ENCODE peak calls at places on chromosomes 4 and X, in seven cellular contexts. One of them, this sample, is unnamed.
A peak's percentile ranks its signal among the peaks of the same experiment; 100 is the strongest.

GRCh38 chr4:7279902-7280301 is 87.6 kb downstream of the SORCS2 start:
- DNase-seq in mesendoderm: peak; percentile 25
- DNase-seq in H9: no peak
- DNase-seq in neuronal stem cell: no peak
- DNase-seq in IMR-90: no peak
- DNase-seq in mesenchymal stem cell: no peak
- DNase-seq in H1: no peak
- DNase-seq in this sample: no peak

GRCh38 chr4:153954654-153955053 is 165.8 kb upstream of the SFRP2 start:
- DNase-seq in mesendoderm: no peak
- DNase-seq in H9: no peak
- DNase-seq in neuronal stem cell: no peak
- DNase-seq in IMR-90: no peak
- DNase-seq in mesenchymal stem cell: no peak
- DNase-seq in H1: no peak
- DNase-seq in this sample: no peak

GRCh38 chrX:56790778-56791177 is 61.7 kb downstream of the NBDY start:
- DNase-seq in mesendoderm: no peak
- DNase-seq in H9: peak; percentile 6
- DNase-seq in neuronal stem cell: no peak
- DNase-seq in IMR-90: no peak
- DNase-seq in mesenchymal stem cell: no peak
- DNase-seq in H1: no peak
- DNase-seq in this sample: no peak

GRCh38 chr4:146051724-146052396 is 113.2 kb upstream of the ZNF827 start:
- DNase-seq in mesendoderm: no peak
- DNase-seq in H9: no peak
- DNase-seq in neuronal stem cell: no peak
- DNase-seq in IMR-90: peak; percentile 72
- DNase-seq in mesenchymal stem cell: no peak
- DNase-seq in H1: no peak
- DNase-seq in this sample: peak; percentile 68

GRCh38 chr4:107629318-107629717 is 90.7 kb downstream of the PAPSS1 start:
- DNase-seq in mesendoderm: no peak
- DNase-seq in H9: no peak
- DNase-seq in neuronal stem cell: no peak
- DNase-seq in IMR-90: no peak
- DNase-seq in mesenchymal stem cell: no peak
- DNase-seq in H1: no peak
- DNase-seq in this sample: no peak

GRCh38 chrX:117990438-117990837 is 126.2 kb downstream of the KLHL13 start:
- DNase-seq in mesendoderm: no peak
- DNase-seq in H9: no peak
- DNase-seq in neuronal stem cell: no peak
- DNase-seq in IMR-90: peak; percentile 88
- DNase-seq in mesenchymal stem cell: no peak
- DNase-seq in H1: no peak
- DNase-seq in this sample: no peak

GRCh38 chr4:74667438-74667837 is 126.9 kb downstream of the BTC start:
- DNase-seq in mesendoderm: no peak
- DNase-seq in H9: no peak
- DNase-seq in neuronal stem cell: no peak
- DNase-seq in IMR-90: no peak
- DNase-seq in mesenchymal stem cell: no peak
- DNase-seq in H1: no peak
- DNase-seq in this sample: no peak

GRCh38 chrX:122500556-122500955 is 683.5 kb upstream of the GRIA3 start:
- DNase-seq in mesendoderm: no peak
- DNase-seq in H9: no peak
- DNase-seq in neuronal stem cell: no peak
- DNase-seq in IMR-90: no peak
- DNase-seq in mesenchymal stem cell: no peak
- DNase-seq in H1: no peak
- DNase-seq in this sample: no peak

GRCh38 chrX:17737707-17738001 is 361 bp downstream of the SCML1 start:
- DNase-seq in mesendoderm: no peak
- DNase-seq in H9: no peak
- DNase-seq in neuronal stem cell: peak; percentile 6
- DNase-seq in IMR-90: no peak
- DNase-seq in mesenchymal stem cell: no peak
- DNase-seq in H1: no peak
- DNase-seq in this sample: no peak

GRCh38 chrX:10555846-10556245 is 64.5 kb downstream of the MID1 start:
- DNase-seq in mesendoderm: no peak
- DNase-seq in H9: no peak
- DNase-seq in neuronal stem cell: no peak
- DNase-seq in IMR-90: no peak
- DNase-seq in mesenchymal stem cell: no peak
- DNase-seq in H1: no peak
- DNase-seq in this sample: no peak

GRCh38 chrX:93673869-93674271 is at the start of gene FAM133A:
- DNase-seq in mesendoderm: no peak
- DNase-seq in H9: no peak
- DNase-seq in neuronal stem cell: no peak
- DNase-seq in IMR-90: peak; percentile 4
- DNase-seq in mesenchymal stem cell: peak; percentile 39
- DNase-seq in H1: no peak
- DNase-seq in this sample: peak; percentile 7

GRCh38 chr4:92488496-92488895 is 184.7 kb downstream of the GRID2 start:
- DNase-seq in mesendoderm: peak; percentile 43
- DNase-seq in H9: no peak
- DNase-seq in neuronal stem cell: no peak
- DNase-seq in IMR-90: no peak
- DNase-seq in mesenchymal stem cell: no peak
- DNase-seq in H1: no peak
- DNase-seq in this sample: no peak
- H2BK120ac ChIP-seq in mesendoderm: no peak overlapping the region
- H2BK120ac ChIP-seq in H9: no peak overlapping the region
- H2BK120ac ChIP-seq in neuronal stem cell: no peak overlapping the region
- H2BK120ac ChIP-seq in IMR-90: no peak overlapping the region
- H2BK120ac ChIP-seq in mesenchymal stem cell: no peak overlapping the region
- H2BK120ac ChIP-seq in H1: no peak overlapping the region
- H2BK120ac ChIP-seq in this sample: no peak overlapping the region

DNA sequence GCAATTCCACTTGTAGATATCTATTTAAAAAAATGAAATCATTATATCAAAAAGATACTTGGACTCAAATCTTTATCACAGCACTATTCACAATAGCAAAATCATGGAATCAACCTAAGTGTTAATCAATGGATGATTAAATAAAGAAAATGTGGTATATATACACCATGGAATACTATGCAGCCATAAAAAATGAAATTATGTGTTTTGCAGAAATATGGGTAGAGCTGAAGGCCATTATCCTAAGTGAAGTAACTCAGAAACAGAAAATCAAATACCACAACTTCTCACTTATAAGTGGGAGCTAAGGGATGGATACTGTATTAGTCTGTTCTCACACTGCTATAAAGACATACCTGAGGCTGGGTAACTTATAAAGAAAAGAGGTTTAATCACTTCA is 14.3 kb upstream of the INTU start:
- DNase-seq in mesendoderm: no peak
- DNase-seq in H9: no peak
- DNase-seq in neuronal stem cell: no peak
- DNase-seq in IMR-90: no peak
- DNase-seq in mesenchymal stem cell: no peak
- DNase-seq in H1: no peak
- DNase-seq in this sample: no peak
- H2AK5ac ChIP-seq in mesendoderm: no peak overlapping the region
- H2AK5ac ChIP-seq in H9: no peak overlapping the region
- H2AK5ac ChIP-seq in neuronal stem cell: no peak overlapping the region
- H2AK5ac ChIP-seq in IMR-90: no peak overlapping the region
- H2AK5ac ChIP-seq in mesenchymal stem cell: no peak overlapping the region
- H2AK5ac ChIP-seq in H1: no peak overlapping the region
- H2AK5ac ChIP-seq in this sample: no peak overlapping the region

GRCh38 chr4:29756966-29757365 is 963.2 kb upstream of the PCDH7 start:
- DNase-seq in mesendoderm: peak; percentile 66
- DNase-seq in H9: peak; percentile 31
- DNase-seq in neuronal stem cell: no peak
- DNase-seq in IMR-90: no peak
- DNase-seq in mesenchymal stem cell: no peak
- DNase-seq in H1: no peak
- DNase-seq in this sample: no peak

DNA sequence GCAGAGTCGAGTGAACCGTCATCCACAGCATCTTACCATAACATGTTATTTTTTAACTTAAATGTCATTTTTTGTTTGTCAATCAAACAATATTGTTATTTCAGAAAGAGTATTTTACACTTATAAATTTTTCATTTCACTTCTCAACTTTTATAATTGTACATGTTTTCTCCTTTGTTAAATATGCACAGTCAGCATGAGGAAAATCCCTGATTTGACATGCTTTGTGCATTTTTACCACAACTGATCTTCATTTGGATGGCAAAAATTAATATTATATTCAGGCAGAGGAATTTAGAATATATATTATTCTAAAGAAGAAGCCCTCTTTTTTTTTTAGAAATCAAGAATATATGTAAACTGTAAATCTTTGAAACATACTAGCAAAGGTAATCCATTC is 958.0 kb upstream of the PCDH7 start:
- DNase-seq in mesendoderm: no peak
- DNase-seq in H9: no peak
- DNase-seq in neuronal stem cell: no peak
- DNase-seq in IMR-90: no peak
- DNase-seq in mesenchymal stem cell: no peak
- DNase-seq in H1: no peak
- DNase-seq in this sample: no peak
- H3K23ac ChIP-seq in mesendoderm: no peak overlapping the region
- H3K23ac ChIP-seq in H9: no peak overlapping the region
- H3K23ac ChIP-seq in neuronal stem cell: no peak overlapping the region
- H3K23ac ChIP-seq in IMR-90: no peak overlapping the region
- H3K23ac ChIP-seq in mesenchymal stem cell: no peak overlapping the region
- H3K23ac ChIP-seq in H1: no peak overlapping the region
- H3K23ac ChIP-seq in this sample: no peak overlapping the region

DNA sequence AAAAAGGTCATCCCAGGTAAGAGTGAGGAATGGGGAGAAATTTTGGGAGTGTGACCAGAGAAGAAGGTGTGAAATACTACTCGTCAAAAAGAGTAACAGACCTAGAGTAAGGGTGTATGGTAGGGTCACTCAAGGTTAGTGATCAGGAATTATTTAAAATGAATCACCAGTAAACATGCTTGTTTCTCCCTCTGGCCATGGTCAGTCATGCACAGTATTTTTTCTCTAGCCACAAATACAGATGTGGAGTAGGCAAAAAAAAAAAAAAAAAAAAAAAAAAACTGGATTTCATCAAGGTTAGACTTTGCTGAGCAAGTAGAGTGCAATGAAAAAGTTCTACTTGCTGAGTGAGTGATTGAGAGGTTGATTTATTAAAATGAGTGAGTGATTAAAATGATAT is 34.2 kb upstream of the SLIT2 start:
- DNase-seq in mesendoderm: no peak
- DNase-seq in H9: no peak
- DNase-seq in neuronal stem cell: no peak
- DNase-seq in IMR-90: no peak
- DNase-seq in mesenchymal stem cell: no peak
- DNase-seq in H1: no peak
- DNase-seq in this sample: no peak
- H2BK120ac ChIP-seq in mesendoderm: no peak overlapping the region
- H2BK120ac ChIP-seq in H9: no peak overlapping the region
- H2BK120ac ChIP-seq in neuronal stem cell: no peak overlapping the region
- H2BK120ac ChIP-seq in IMR-90: no peak overlapping the region
- H2BK120ac ChIP-seq in mesenchymal stem cell: no peak overlapping the region
- H2BK120ac ChIP-seq in H1: no peak overlapping the region
- H2BK120ac ChIP-seq in this sample: no peak overlapping the region